ENCODE peak calls at places on chromosomes 6 and 20, in four cellular contexts. F is A549, Z is stomach, G is tibial nerve. P is an unnamed sample.

GRCh38 chr20:18815194-18815942 is 1.8 kb downstream of the SCP2D1 start:
- DNase-seq in F (no peak), Z (no peak), G (no peak), P (no peak)

GRCh38 chr6:104623052-104623690 is 236.5 kb downstream of the HACE1 start:
- DNase-seq in F (peak), Z (no peak), G (no peak), P (no peak)

GRCh38 chr6:135167617-135168016 is 13.5 kb upstream of the MYB start:
- DNase-seq in F (no peak), Z (no peak), G (no peak), P (no peak)

GRCh38 chr6:44512868-44513641 is 125.5 kb downstream of the CDC5L start:
- DNase-seq in F (no peak), Z (no peak), G (no peak), P (no peak)

GRCh38 chr20:41080866-41081265 is 52.2 kb downstream of the TOP1 start:
- DNase-seq in F (no peak), Z (no peak), G (no peak), P (no peak)

GRCh38 chr6:119079288-119079809 is 885 bp upstream of the FAM184A start:
- DNase-seq in F (no peak), Z (no peak), G (peak), P (no peak)

GRCh38 chr6:99349620-99350141 is at the start of gene FAXC:
- DNase-seq in F (peak), Z (peak), G (no peak), P (no peak)

GRCh38 chr6:109892451-109893435 is 85.4 kb upstream of the GPR6 start:
- DNase-seq in F (no peak), Z (peak), G (no peak), P (no peak)

GRCh38 chr20:58579069-58579818 is 64.0 kb upstream of the APCDD1L start:
- DNase-seq in F (no peak), Z (no peak), G (no peak), P (no peak)

GRCh38 chr20:16488086-16488485 is 85.2 kb downstream of the KIF16B start:
- DNase-seq in F (no peak), Z (no peak), G (no peak), P (no peak)

GRCh38 chr20:37526238-37526838 is 1.3 kb downstream of the BLCAP start:
- DNase-seq in F (no peak), Z (no peak), G (no peak), P (no peak)

GRCh38 chr20:61761453-61762207 is 304.1 kb downstream of the TAF4 start:
- DNase-seq in F (no peak), Z (no peak), G (no peak), P (no peak)

GRCh38 chr20:57791946-57792328 is 82.1 kb upstream of the PMEPA1 start:
- DNase-seq in F (no peak), Z (no peak), G (peak), P (no peak)

GRCh38 chr20:43938932-43939761 is 24.5 kb downstream of the TOX2 start:
- DNase-seq in F (peak), Z (no peak), G (peak), P (no peak)

GRCh38 chr20:21505161-21505809 is 8.6 kb downstream of the NKX2-2 start:
- DNase-seq in F (peak), Z (peak), G (peak), P (no peak)

DNA sequence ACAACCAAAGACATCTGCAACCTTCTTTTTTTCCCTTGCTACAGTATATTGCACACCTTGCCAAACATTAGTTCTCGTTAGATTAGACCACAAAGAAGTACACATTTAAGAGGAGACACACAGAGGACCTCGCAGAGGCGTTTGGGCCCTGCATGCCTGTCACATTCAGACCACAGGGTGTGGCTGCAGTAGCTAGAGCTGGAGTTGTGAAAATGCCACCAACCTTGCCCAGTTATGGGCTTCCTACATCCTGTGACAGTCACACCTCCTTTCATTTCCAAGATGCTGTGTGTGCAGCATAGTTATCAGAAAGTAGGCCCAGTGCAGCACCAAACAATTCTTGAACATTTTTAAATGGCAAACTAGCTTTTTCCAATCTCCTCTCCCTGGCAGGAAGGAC is 2.4 kb downstream of the SYNE1 start:
- DNase-seq in F (no peak), Z (no peak), G (no peak), P (no peak)
- TF ChIP-seq EP300 in F (no peak), Z (no peak), G (no peak), P (no peak)

DNA sequence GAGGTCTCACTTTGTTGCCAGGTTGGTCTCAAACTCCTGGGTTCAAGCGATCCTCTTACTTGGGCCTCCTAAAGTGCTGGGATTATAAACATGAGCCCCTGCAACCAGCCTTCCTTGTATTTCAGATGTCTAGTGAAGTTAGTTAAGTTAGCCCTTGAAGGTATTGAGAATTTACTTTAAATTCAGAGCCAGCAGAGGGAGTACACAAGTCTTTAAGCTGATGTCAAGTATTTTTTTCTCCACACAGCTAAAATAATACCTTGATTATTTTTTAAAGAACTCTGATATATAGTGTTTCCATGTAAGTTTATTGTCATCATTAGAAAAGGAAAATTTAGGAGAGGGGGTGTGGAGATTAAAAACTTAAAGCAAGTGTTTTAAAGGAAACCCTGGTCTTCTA is 9.8 kb downstream of the FOXO3 start:
- DNase-seq in F (peak), Z (no peak), G (no peak), P (no peak)
- TF ChIP-seq CTCF in F (peak), Z (no peak), G (no peak), P (no peak)

GRCh38 chr6:149646599-149646998 is 1.9 kb downstream of the KATNA1 start:
- DNase-seq in F (no peak), Z (no peak), G (no peak), P (no peak)

GRCh38 chr6:149651056-149651455 is 2.5 kb upstream of the KATNA1 start:
- DNase-seq in F (no peak), Z (no peak), G (no peak), P (no peak)

GRCh38 chr6:149642829-149643580 is 5.5 kb downstream of the KATNA1 start:
- DNase-seq in F (no peak), Z (no peak), G (no peak), P (no peak)

GRCh38 chr6:149648148-149649145 is at the start of gene KATNA1:
- DNase-seq in F (peak), Z (peak), G (peak), P (peak)
- TF ChIP-seq POLR2A in F (peak), Z (no peak), G (peak), P (peak)

GRCh38 chr6:142323377-142323776 is 21.6 kb downstream of the ADGRG6 start:
- DNase-seq in F (peak), Z (no peak), G (no peak), P (no peak)
- TF ChIP-seq EP300 in F (peak), Z (no peak), G (no peak), P (no peak)

DNA sequence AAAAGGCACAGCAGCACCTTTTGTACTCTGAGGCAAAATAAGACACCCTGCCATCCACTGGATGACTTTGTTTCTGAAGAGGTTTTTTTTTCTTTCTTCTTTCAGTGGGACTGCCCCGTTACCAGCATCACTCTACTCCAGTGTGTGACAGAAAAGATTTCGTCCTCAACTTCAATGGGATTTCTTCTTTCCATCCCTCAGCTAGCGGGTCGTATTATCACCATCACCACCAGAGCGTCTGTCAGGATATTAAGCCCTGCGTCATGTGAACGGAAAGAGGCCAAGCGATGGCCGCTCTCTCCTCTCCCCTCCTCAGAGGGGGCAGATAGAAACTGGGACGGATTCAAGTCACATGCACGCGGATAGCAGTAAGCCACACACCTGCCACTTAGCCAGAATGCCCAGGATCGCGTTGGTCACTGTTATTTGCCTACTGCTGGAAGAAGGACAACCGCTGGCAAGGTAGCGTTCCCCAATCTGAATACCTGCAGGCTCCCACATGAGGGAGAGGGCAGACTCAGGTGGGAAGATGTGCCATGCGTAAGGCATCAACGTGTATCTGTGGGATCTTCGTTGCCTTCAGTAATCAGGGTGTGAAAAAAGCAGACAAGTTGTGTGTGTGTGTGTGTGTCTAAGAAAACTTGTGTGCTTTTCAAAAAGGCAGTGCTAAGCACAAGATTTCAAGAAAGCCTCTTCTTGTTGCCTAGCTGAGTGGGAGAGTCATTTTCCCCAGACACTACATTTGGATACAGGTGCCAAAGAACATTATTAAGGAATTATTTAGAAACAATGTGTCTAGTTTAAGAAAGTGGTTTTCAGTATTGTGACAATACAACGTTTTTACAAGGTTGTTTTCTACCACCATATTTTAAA is 5.5 kb downstream of the FOXF2 start:
- DNase-seq in F (no peak), Z (no peak), G (no peak), P (no peak)
- TF ChIP-seq CTCF in F (no peak), Z (no peak), G (no peak), P (no peak)

DNA sequence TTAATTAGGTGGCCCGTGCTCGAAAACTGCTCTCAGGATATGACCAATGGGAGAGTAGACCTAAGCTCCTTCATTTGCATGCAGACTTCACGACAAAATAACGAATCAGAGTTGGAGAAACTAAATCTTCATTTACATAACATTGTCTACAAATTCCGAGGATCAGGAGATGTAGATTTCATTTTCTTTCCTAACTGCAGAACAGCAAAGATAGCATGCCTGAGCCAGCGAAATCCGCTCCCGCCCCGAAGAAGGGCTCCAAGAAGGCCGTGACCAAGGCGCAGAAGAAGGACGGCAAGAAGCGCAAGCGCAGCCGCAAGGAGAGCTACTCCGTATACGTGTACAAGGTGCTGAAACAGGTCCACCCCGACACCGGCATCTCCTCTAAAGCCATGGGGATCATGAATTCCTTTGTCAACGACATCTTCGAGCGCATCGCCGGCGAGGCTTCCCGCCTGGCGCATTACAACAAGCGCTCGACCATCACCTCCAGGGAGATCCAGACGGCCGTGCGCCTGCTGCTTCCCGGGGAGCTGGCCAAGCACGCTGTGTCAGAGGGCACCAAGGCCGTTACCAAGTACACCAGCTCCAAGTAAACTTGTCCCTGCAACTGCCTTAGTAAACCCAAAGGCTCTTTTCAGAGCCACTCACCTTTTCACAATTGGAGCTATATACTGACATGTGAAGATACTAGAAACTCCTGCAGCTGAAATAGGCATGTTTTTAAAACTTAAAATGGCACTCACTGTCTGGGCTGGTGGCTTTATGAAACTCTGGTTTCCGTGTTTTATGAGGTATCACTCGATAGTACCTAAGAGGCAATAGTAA is 96.6 kb downstream of the HFE start:
- DNase-seq in F (peak), Z (peak), G (no peak), P (no peak)
- TF ChIP-seq POLR2A in F (peak), Z (no peak), G (peak), P (no peak)

DNA sequence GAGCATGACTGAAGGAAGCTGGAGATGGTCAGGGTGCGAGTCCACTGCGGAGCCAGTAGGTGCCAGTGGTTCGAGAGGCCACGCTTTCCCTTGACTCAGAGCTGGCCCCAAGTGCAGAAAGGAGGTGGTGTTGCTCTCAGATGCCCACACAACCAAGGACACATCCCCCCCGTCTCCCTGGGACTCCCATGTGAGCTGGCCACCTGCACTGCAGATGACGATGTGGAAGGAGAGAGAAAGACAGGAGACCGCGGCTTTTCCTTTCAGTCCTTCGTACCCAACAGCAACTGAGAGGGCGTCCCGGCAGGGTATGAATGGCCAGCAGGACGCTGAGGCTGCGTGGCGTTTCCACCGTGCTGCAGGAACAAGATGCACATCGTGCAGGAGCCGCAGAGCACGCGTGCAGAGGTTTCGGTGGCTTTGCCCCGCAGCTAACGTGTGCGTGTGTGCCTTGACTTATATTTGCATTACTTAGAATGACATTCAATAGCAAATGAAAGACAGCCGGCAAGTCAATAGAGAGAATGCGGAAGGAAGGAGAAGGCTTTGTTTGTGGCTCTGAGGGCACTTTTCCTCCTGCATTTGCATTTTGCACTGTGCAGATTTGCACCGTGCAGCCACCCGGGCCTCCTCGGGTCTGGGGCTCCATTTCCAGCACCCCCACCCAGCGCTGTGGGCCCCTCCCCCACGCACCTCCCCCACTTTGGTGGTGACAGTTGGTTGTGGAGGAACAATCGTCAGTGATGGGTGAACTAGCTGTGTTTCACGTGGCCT is 26.3 kb upstream of the BHLHE23 start:
- DNase-seq in F (no peak), Z (no peak), G (no peak), P (no peak)
- TF ChIP-seq EP300 in F (no peak), Z (no peak), G (no peak), P (no peak)

GRCh38 chr6:92160226-92160625 is 1259.1 kb downstream of the EPHA7 start:
- DNase-seq in F (no peak), Z (no peak), G (no peak), P (no peak)

GRCh38 chr6:92161953-92162352 is 1257.4 kb downstream of the EPHA7 start:
- DNase-seq in F (no peak), Z (no peak), G (no peak), P (no peak)

GRCh38 chr6:92159046-92159445 is 1260.3 kb downstream of the EPHA7 start:
- DNase-seq in F (no peak), Z (no peak), G (no peak), P (no peak)
- TF ChIP-seq CTCF in F (no peak), Z (no peak), G (no peak), P (no peak)